ENCODE peak calls at places on chromosome 21, in five cellular contexts. One of them, this sample, is unnamed.

GRCh38 chr21:29293495-29293894 is 5.2 kb upstream of the BACH1 start:
- DNase-seq in psoas muscle: no peak
- DNase-seq in activated naive CD4-positive, alpha-beta T cell treated with anti-CD3 and anti-CD28 coated beads, Interleukin-2, amount 10 ng/mL, durations not matched to agents 7 days and 5 days: no peak
- DNase-seq in fibroblast of lung: no peak
- DNase-seq in choroid plexus epithelial cell: no peak
- DNase-seq in this sample: no peak

GRCh38 chr21:18529253-18529652 is 125.7 kb upstream of the TMPRSS15 start:
- DNase-seq in choroid plexus epithelial cell: peak; percentile 87
- DNase-seq in activated naive CD4-positive, alpha-beta T cell treated with anti-CD3 and anti-CD28 coated beads, Interleukin-2, amount 10 ng/mL, durations not matched to agents 7 days and 5 days: no peak
- DNase-seq in fibroblast of lung: peak; percentile 81
- DNase-seq in psoas muscle: no peak
- DNase-seq in this sample: peak; percentile 95

GRCh38 chr21:21262048-21262447 is 263.8 kb downstream of the NCAM2 start:
- DNase-seq in psoas muscle: no peak
- DNase-seq in activated naive CD4-positive, alpha-beta T cell treated with anti-CD3 and anti-CD28 coated beads, Interleukin-2, amount 10 ng/mL, durations not matched to agents 7 days and 5 days: no peak
- DNase-seq in fibroblast of lung: no peak
- DNase-seq in choroid plexus epithelial cell: no peak
- DNase-seq in this sample: no peak

GRCh38 chr21:45379901-45380330 is 25.0 kb upstream of the COL18A1 start:
- DNase-seq in choroid plexus epithelial cell: no peak
- DNase-seq in fibroblast of lung: no peak
- DNase-seq in psoas muscle: no peak
- DNase-seq in activated naive CD4-positive, alpha-beta T cell treated with anti-CD3 and anti-CD28 coated beads, Interleukin-2, amount 10 ng/mL, durations not matched to agents 7 days and 5 days: no peak
- DNase-seq in this sample: no peak

GRCh38 chr21:31343680-31344480 is at the start of gene TIAM1:
- DNase-seq in psoas muscle: peak; percentile 74
- DNase-seq in activated naive CD4-positive, alpha-beta T cell treated with anti-CD3 and anti-CD28 coated beads, Interleukin-2, amount 10 ng/mL, durations not matched to agents 7 days and 5 days: peak; percentile 27
- DNase-seq in fibroblast of lung: peak; percentile 62
- DNase-seq in choroid plexus epithelial cell: peak; percentile 81
- DNase-seq in this sample: peak; percentile 54

GRCh38 chr21:33395866-33396265 is 7.3 kb upstream of the IFNGR2 start:
- DNase-seq in choroid plexus epithelial cell: no peak
- DNase-seq in fibroblast of lung: peak; percentile 81
- DNase-seq in psoas muscle: no peak
- DNase-seq in activated naive CD4-positive, alpha-beta T cell treated with anti-CD3 and anti-CD28 coated beads, Interleukin-2, amount 10 ng/mL, durations not matched to agents 7 days and 5 days: no peak
- DNase-seq in this sample: no peak

GRCh38 chr21:46161180-46161799 is 5.9 kb upstream of the FTCD start:
- DNase-seq in activated naive CD4-positive, alpha-beta T cell treated with anti-CD3 and anti-CD28 coated beads, Interleukin-2, amount 10 ng/mL, durations not matched to agents 7 days and 5 days: peak; percentile 22
- DNase-seq in psoas muscle: peak; percentile 43
- DNase-seq in fibroblast of lung: no peak
- DNase-seq in choroid plexus epithelial cell: no peak
- DNase-seq in this sample: no peak

GRCh38 chr21:46551636-46552241 is 53.1 kb downstream of the S100B start:
- DNase-seq in fibroblast of lung: no peak
- DNase-seq in psoas muscle: peak; percentile 53
- DNase-seq in choroid plexus epithelial cell: no peak
- DNase-seq in activated naive CD4-positive, alpha-beta T cell treated with anti-CD3 and anti-CD28 coated beads, Interleukin-2, amount 10 ng/mL, durations not matched to agents 7 days and 5 days: peak; percentile 58
- DNase-seq in this sample: no peak

GRCh38 chr21:41506526-41507520 is 1.1 kb downstream of the TMPRSS2 start:
- DNase-seq in fibroblast of lung: no peak
- DNase-seq in choroid plexus epithelial cell: no peak
- DNase-seq in psoas muscle: no peak
- DNase-seq in activated naive CD4-positive, alpha-beta T cell treated with anti-CD3 and anti-CD28 coated beads, Interleukin-2, amount 10 ng/mL, durations not matched to agents 7 days and 5 days: no peak
- DNase-seq in this sample: no peak

GRCh38 chr21:34534522-34534921 is 22.5 kb upstream of the KCNE1 start:
- DNase-seq in psoas muscle: no peak
- DNase-seq in choroid plexus epithelial cell: no peak
- DNase-seq in fibroblast of lung: no peak
- DNase-seq in activated naive CD4-positive, alpha-beta T cell treated with anti-CD3 and anti-CD28 coated beads, Interleukin-2, amount 10 ng/mL, durations not matched to agents 7 days and 5 days: no peak
- DNase-seq in this sample: no peak

GRCh38 chr21:41605178-41605933 is 97.4 kb upstream of the TMPRSS2 start:
- DNase-seq in fibroblast of lung: no peak
- DNase-seq in choroid plexus epithelial cell: peak; percentile 14
- DNase-seq in psoas muscle: no peak
- DNase-seq in activated naive CD4-positive, alpha-beta T cell treated with anti-CD3 and anti-CD28 coated beads, Interleukin-2, amount 10 ng/mL, durations not matched to agents 7 days and 5 days: no peak
- DNase-seq in this sample: no peak

GRCh38 chr21:42829417-42829816 is 49.9 kb downstream of the WDR4 start:
- DNase-seq in activated naive CD4-positive, alpha-beta T cell treated with anti-CD3 and anti-CD28 coated beads, Interleukin-2, amount 10 ng/mL, durations not matched to agents 7 days and 5 days: no peak
- DNase-seq in psoas muscle: no peak
- DNase-seq in choroid plexus epithelial cell: no peak
- DNase-seq in fibroblast of lung: no peak
- DNase-seq in this sample: no peak

This sample was measured in fibroblast of the conjunctiva.